ENCODE peak calls at places on chromosomes 12 and 14, in six cellular contexts. D is H9, R is neuronal stem cell, A is IMR-90, X is H1, E is trophoblast cell. T is an unnamed sample.

GRCh38 chr14:33962016-33962415 is 11.1 kb upstream of the EGLN3 start:
- DNase-seq in D (no peak), R (no peak), A (no peak), X (no peak), E (no peak), T (no peak)

GRCh38 chr12:108850854-108851573 is 6.4 kb downstream of the SSH1 start:
- DNase-seq in D (no peak), R (no peak), A (peak; percentile 91), X (no peak), E (peak; percentile 40), T (peak; percentile 97)

GRCh38 chr12:38159092-38159551 is 157.5 kb upstream of the ALG10B start:
- DNase-seq in D (no peak), R (no peak), A (no peak), X (no peak), E (no peak), T (no peak)

GRCh38 chr14:69316449-69317391 is 56.8 kb downstream of the GALNT16 start:
- DNase-seq in D (peak; percentile 34), R (no peak), A (peak; percentile 98), X (no peak), E (no peak), T (peak; percentile 97)

GRCh38 chr14:77151245-77151644 is 9.7 kb upstream of the ZDHHC22 start:
- DNase-seq in D (peak; percentile 62), R (peak; percentile 20), A (no peak), X (no peak), E (no peak), T (peak; percentile 14)

GRCh38 chr14:99822166-99822527 is 28.9 kb downstream of the EML1 start:
- DNase-seq in D (no peak), R (no peak), A (no peak), X (no peak), E (no peak), T (no peak)

GRCh38 chr12:118979763-118980406 is 1.5 kb upstream of the SRRM4 start:
- DNase-seq in D (peak; percentile 91), R (peak; percentile 91), A (peak; percentile 24), X (peak; percentile 39), E (peak; percentile 39), T (peak; percentile 31)

GRCh38 chr12:76782440-76782996 is 18.6 kb downstream of the ZDHHC17 start:
- DNase-seq in D (no peak), R (no peak), A (no peak), X (no peak), E (no peak), T (peak; percentile 35)

GRCh38 chr12:42308390-42308789 is 17.5 kb downstream of the ZCRB1 start:
- DNase-seq in D (no peak), R (no peak), A (no peak), X (no peak), E (no peak), T (no peak)

GRCh38 chr12:118980407-118981014 is 830 bp upstream of the SRRM4 start:
- DNase-seq in D (peak; percentile 71), R (peak; percentile 48), A (no peak), X (no peak), E (no peak), T (no peak)

GRCh38 chr12:19048943-19049342 is 80.6 kb upstream of the PLEKHA5 start:
- DNase-seq in D (no peak), R (no peak), A (no peak), X (no peak), E (no peak), T (no peak)

GRCh38 chr14:95189400-95190162 is 32.3 kb upstream of the DICER1 start:
- DNase-seq in D (no peak), R (no peak), A (no peak), X (no peak), E (no peak), T (no peak)

GRCh38 chr12:107492393-107493134 is 193.0 kb upstream of the PWP1 start:
- DNase-seq in D (no peak), R (no peak), A (no peak), X (no peak), E (no peak), T (no peak)

GRCh38 chr12:87827638-87828264 is 201.4 kb downstream of the C12orf50 start:
- DNase-seq in D (no peak), R (no peak), A (peak; percentile 86), X (no peak), E (no peak), T (peak; percentile 71)

GRCh38 chr14:100896369-100897060 is 7.0 kb downstream of the RTL1 start:
- DNase-seq in D (peak; percentile 23), R (no peak), A (no peak), X (no peak), E (no peak), T (no peak)

GRCh38 chr12:107749094-107749493 is 11.8 kb downstream of the PRDM4 start:
- DNase-seq in D (no peak), R (no peak), A (peak; percentile 17), X (no peak), E (no peak), T (peak; percentile 31)

GRCh38 chr12:77104281-77104680 is 38.9 kb upstream of the E2F7 start:
- DNase-seq in D (no peak), R (no peak), A (peak; percentile 17), X (no peak), E (no peak), T (no peak)

GRCh38 chr12:9104087-9104486 is 11.6 kb downstream of the A2M start:
- DNase-seq in D (no peak), R (no peak), A (no peak), X (no peak), E (no peak), T (no peak)

GRCh38 chr14:72350215-72350614 is 418.0 kb downstream of the RGS6 start:
- DNase-seq in D (no peak), R (no peak), A (no peak), X (no peak), E (no peak), T (no peak)

GRCh38 chr12:56411781-56412639 is 37.2 kb downstream of the TIMELESS start:
- DNase-seq in D (no peak), R (no peak), A (no peak), X (no peak), E (no peak), T (no peak)

GRCh38 chr12:99649551-99649950 is 2.0 kb downstream of the GARIN6 start:
- DNase-seq in D (no peak), R (no peak), A (no peak), X (no peak), E (no peak), T (no peak)

GRCh38 chr14:70289138-70289537 is 70.3 kb downstream of the COX16 start:
- DNase-seq in D (no peak), R (no peak), A (no peak), X (no peak), E (no peak), T (no peak)

GRCh38 chr12:100346660-100347059 is 10.2 kb upstream of the SLC17A8 start:
- DNase-seq in D (no peak), R (no peak), A (peak; percentile 39), X (no peak), E (no peak), T (no peak)

GRCh38 chr12:63041601-63042000 is 106.7 kb upstream of the PPM1H start:
- DNase-seq in D (no peak), R (no peak), A (no peak), X (no peak), E (no peak), T (no peak)

GRCh38 chr12:63040526-63041220 is 105.7 kb upstream of the PPM1H start:
- DNase-seq in D (no peak), R (no peak), A (no peak), X (no peak), E (no peak), T (no peak)

GRCh38 chr12:63038361-63039100 is 103.6 kb upstream of the PPM1H start:
- DNase-seq in D (no peak), R (no peak), A (no peak), X (no peak), E (no peak), T (no peak)

GRCh38 chr12:63045020-63045860 is 105.8 kb downstream of the AVPR1A start:
- DNase-seq in D (no peak), R (no peak), A (peak; percentile 56), X (no peak), E (peak; percentile 48), T (peak; percentile 16)

GRCh38 chr12:63042646-63043045 is 107.7 kb upstream of the PPM1H start:
- DNase-seq in D (no peak), R (no peak), A (peak; percentile 27), X (no peak), E (no peak), T (no peak)
- H4K91ac ChIP-seq in D (no peak overlapping the region), R (no peak overlapping the region), A (no peak overlapping the region), X (no peak overlapping the region), E (no peak overlapping the region), T (no peak overlapping the region)

GRCh38 chr12:46549527-46550265 is 177.1 kb upstream of the SLC38A2 start:
- DNase-seq in D (no peak), R (no peak), A (peak; percentile 97), X (no peak), E (peak; percentile 30), T (peak; percentile 97)

GRCh38 chr12:46547421-46548340 is 175.1 kb upstream of the SLC38A2 start:
- DNase-seq in D (no peak), R (no peak), A (no peak), X (no peak), E (no peak), T (no peak)

GRCh38 chr12:46550266-46550879 is 177.8 kb upstream of the SLC38A2 start:
- DNase-seq in D (no peak), R (no peak), A (no peak), X (no peak), E (no peak), T (no peak)

GRCh38 chr12:46546634-46547273 is 174.2 kb upstream of the SLC38A2 start:
- DNase-seq in D (no peak), R (no peak), A (peak; percentile 80), X (no peak), E (no peak), T (peak; percentile 49)
- H3K4me1 ChIP-seq in D (no peaks in the 10 kb centered on the region), R (no peaks in the 10 kb centered on the region), A (peaks cover 20% of the 10 kb centered on the region), X (no peaks in the 10 kb centered on the region), E (peaks cover 2% of the 10 kb centered on the region), T (no peaks in the 10 kb centered on the region)

DNA sequence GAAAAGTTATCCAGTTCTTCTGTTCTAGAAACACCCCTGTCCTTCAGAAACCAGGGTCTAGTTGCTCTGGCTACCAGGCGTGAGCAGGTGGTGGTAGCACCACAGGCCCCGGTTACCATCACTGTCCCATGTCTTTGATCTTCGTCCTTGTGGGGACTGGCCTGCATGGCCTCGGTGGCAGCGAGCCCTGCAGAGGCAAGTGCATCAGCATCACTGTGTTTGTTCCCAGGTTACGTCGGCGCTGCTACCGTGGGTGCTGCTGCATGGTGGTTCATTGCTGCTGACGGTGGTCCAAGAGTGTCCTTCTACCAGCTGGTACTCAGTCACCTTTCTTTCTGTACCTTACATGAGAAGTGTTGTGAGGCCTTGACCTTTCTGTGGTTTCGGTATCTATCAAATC is 58.9 kb downstream of the ANAPC7 start:
- DNase-seq in D (no peak), R (no peak), A (no peak), X (no peak), E (no peak), T (no peak)
- H4K91ac ChIP-seq in D (no peak overlapping the region), R (no peak overlapping the region), A (no peak overlapping the region), X (no peak overlapping the region), E (no peak overlapping the region), T (no peak overlapping the region)

DNA sequence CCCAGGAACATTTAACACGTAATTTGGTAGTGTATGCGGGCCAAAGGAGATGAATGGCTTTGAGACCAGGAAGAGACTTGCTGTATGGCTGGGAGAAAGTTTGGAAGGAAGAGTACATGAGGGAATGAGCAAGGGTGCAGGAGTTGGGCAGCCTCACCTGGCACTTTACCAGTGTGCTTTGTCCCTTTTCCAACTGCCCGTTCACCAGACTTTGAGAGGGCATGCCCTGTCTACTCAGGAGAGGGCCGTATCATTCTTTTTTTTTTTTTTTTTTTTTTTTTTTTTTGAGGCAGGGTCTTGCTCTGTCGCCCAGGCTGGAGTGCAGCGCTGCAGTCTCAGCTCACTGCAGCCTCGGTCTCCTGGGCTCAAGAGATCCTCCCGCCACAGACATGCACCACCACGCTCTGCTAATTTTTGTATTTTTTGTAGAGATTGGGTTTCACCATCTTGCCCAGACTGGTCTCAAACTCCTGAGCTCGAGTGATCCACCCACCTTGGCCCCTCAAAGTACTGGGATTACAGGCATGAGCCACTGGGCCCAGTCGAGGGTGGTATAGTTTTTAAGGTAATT is 6.5 kb downstream of the DYNC1H1 start:
- DNase-seq in D (no peak), R (no peak), A (no peak), X (no peak), E (no peak), T (no peak)
- H3K4me1 ChIP-seq in D (no peaks in the 10 kb centered on the region), R (no peaks in the 10 kb centered on the region), A (peaks cover 4% of the 10 kb centered on the region), X (peaks cover under 1% of the 10 kb centered on the region), E (no peaks in the 10 kb centered on the region), T (peaks cover 35% of the 10 kb centered on the region)